ENCODE peak calls at places on chromosomes 12 and 14, in six cellular contexts. One of them, this sample, is unnamed.

GRCh38 chr12:442235-442884 is 17.4 kb upstream of the B4GALNT3 start:
- DNase-seq in fibroblast of mammary gland: peak
- DNase-seq in cardiac muscle cell: peak
- DNase-seq in AG04449: no peak
- DNase-seq in endodermal cell: peak
- DNase-seq in tibial nerve: peak
- DNase-seq in this sample: no peak

GRCh38 chr14:95514131-95515079 is 2.0 kb downstream of the SYNE3 start:
- DNase-seq in fibroblast of mammary gland: no peak
- DNase-seq in cardiac muscle cell: no peak
- DNase-seq in AG04449: no peak
- DNase-seq in endodermal cell: peak
- DNase-seq in tibial nerve: no peak
- DNase-seq in this sample: no peak

GRCh38 chr12:105978686-105979085 is 160.1 kb downstream of the NUAK1 start:
- DNase-seq in fibroblast of mammary gland: no peak
- DNase-seq in cardiac muscle cell: peak
- DNase-seq in AG04449: no peak
- DNase-seq in endodermal cell: no peak
- DNase-seq in tibial nerve: no peak
- DNase-seq in this sample: no peak

GRCh38 chr12:56775638-56776037 is 12.5 kb downstream of the HSD17B6 start:
- DNase-seq in fibroblast of mammary gland: no peak
- DNase-seq in cardiac muscle cell: no peak
- DNase-seq in AG04449: no peak
- DNase-seq in endodermal cell: no peak
- DNase-seq in tibial nerve: no peak
- DNase-seq in this sample: no peak

GRCh38 chr12:39763071-39763893 is 143.7 kb upstream of the ABCD2 start:
- DNase-seq in fibroblast of mammary gland: no peak
- DNase-seq in cardiac muscle cell: no peak
- DNase-seq in AG04449: no peak
- DNase-seq in endodermal cell: no peak
- DNase-seq in tibial nerve: no peak
- DNase-seq in this sample: no peak

GRCh38 chr12:30457621-30458289 is 237.9 kb downstream of the IPO8 start:
- DNase-seq in fibroblast of mammary gland: peak
- DNase-seq in cardiac muscle cell: peak
- DNase-seq in AG04449: peak
- DNase-seq in endodermal cell: no peak
- DNase-seq in tibial nerve: peak
- DNase-seq in this sample: peak

GRCh38 chr12:58917699-58918334 is 2.5 kb downstream of the LRIG3 start:
- DNase-seq in fibroblast of mammary gland: no peak
- DNase-seq in cardiac muscle cell: no peak
- DNase-seq in AG04449: no peak
- DNase-seq in endodermal cell: no peak
- DNase-seq in tibial nerve: no peak
- DNase-seq in this sample: no peak

GRCh38 chr12:119725523-119725922 is 57.6 kb downstream of the PRKAB1 start:
- DNase-seq in fibroblast of mammary gland: peak
- DNase-seq in cardiac muscle cell: no peak
- DNase-seq in AG04449: no peak
- DNase-seq in endodermal cell: no peak
- DNase-seq in tibial nerve: no peak
- DNase-seq in this sample: no peak

GRCh38 chr12:80636832-80637231 is 70.6 kb upstream of the MYF6 start:
- DNase-seq in fibroblast of mammary gland: peak
- DNase-seq in cardiac muscle cell: no peak
- DNase-seq in AG04449: no peak
- DNase-seq in endodermal cell: no peak
- DNase-seq in tibial nerve: no peak
- DNase-seq in this sample: no peak

GRCh38 chr12:113860950-113861349 is 105.2 kb downstream of the RBM19 start:
- DNase-seq in fibroblast of mammary gland: peak
- DNase-seq in cardiac muscle cell: peak
- DNase-seq in AG04449: peak
- DNase-seq in endodermal cell: peak
- DNase-seq in tibial nerve: no peak
- DNase-seq in this sample: peak

GRCh38 chr12:118052324-118053070 is 8.5 kb downstream of the WSB2 start:
- DNase-seq in fibroblast of mammary gland: peak
- DNase-seq in cardiac muscle cell: peak
- DNase-seq in AG04449: peak
- DNase-seq in endodermal cell: peak
- DNase-seq in tibial nerve: peak
- DNase-seq in this sample: peak
- H3K4me3 ChIP-seq in fibroblast of mammary gland: no peak
- H3K4me3 ChIP-seq in cardiac muscle cell: no peak
- H3K4me3 ChIP-seq in AG04449: no peak
- H3K4me3 ChIP-seq in endodermal cell: no peak
- H3K4me3 ChIP-seq in tibial nerve: no peak
- H3K4me3 ChIP-seq in this sample: no peak

DNA sequence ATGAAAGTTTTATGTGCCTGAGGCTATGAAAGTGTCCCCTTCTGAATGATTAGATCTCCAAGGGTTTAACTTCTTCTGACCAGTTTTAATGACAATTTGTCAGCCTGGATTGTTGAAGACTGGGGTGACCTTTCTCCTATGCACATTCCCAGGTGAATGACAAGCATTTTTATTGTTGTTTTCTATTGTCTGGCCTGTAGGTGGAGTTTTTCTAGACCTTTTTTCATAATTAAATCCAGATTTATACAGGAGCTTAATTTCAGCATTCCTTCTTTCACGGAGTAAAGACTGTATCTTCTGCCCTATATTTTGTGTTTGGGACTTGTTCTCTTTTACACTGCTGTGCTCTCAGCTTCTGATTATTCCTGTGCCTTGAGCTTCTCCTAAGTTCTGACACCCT is 125.0 kb upstream of the FAR2 start:
- DNase-seq in fibroblast of mammary gland: peak
- DNase-seq in cardiac muscle cell: no peak
- DNase-seq in AG04449: no peak
- DNase-seq in endodermal cell: no peak
- DNase-seq in tibial nerve: no peak
- DNase-seq in this sample: no peak
- TF ChIP-seq CTCF in fibroblast of mammary gland: peak
- TF ChIP-seq CTCF in cardiac muscle cell: peak
- TF ChIP-seq CTCF in AG04449: no peak
- TF ChIP-seq CTCF in endodermal cell: peak
- TF ChIP-seq CTCF in tibial nerve: no peak
- TF ChIP-seq CTCF in this sample: peak

DNA sequence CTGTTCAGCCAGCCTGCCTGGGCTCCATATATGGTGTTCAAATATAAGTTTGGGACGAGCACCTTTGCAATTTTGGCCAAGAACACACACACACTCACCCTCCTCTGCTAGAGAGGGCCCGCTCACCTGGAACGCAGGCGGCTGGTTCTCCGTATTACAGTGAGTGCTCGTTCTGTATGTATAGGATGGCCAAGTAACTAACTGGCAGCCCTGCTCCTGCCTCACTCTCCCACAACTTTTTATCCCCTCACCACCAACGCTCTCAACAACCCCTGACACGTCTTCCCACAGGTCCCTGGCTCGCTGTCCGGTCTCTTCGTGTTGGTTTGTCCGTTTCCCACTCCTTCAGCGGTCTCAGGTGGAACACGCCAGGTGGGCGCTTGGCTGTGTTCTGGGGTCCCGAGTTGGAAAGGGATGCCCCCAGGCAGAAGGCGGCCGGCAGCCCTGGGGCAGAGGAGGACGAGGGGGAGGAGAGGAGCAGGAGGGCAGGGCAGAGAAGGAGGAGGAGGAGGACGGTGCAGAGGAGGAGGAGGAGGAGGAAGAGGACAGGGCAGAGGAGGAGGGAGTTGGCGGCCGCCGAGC is 398 bp upstream of the MSRB3 start:
- DNase-seq in fibroblast of mammary gland: no peak
- DNase-seq in cardiac muscle cell: no peak
- DNase-seq in AG04449: no peak
- DNase-seq in endodermal cell: no peak
- DNase-seq in tibial nerve: no peak
- DNase-seq in this sample: no peak
- H3K4me3 ChIP-seq in fibroblast of mammary gland: peak
- H3K4me3 ChIP-seq in cardiac muscle cell: peak
- H3K4me3 ChIP-seq in AG04449: peak
- H3K4me3 ChIP-seq in endodermal cell: peak
- H3K4me3 ChIP-seq in tibial nerve: peak
- H3K4me3 ChIP-seq in this sample: peak

GRCh38 chr12:64611430-64612286 is 1.4 kb downstream of the RASSF3 start:
- DNase-seq in fibroblast of mammary gland: peak
- DNase-seq in cardiac muscle cell: peak
- DNase-seq in AG04449: no peak
- DNase-seq in endodermal cell: peak
- DNase-seq in tibial nerve: peak
- DNase-seq in this sample: no peak
- TF ChIP-seq CTCF in fibroblast of mammary gland: no peak
- TF ChIP-seq CTCF in cardiac muscle cell: no peak
- TF ChIP-seq CTCF in AG04449: no peak
- TF ChIP-seq CTCF in endodermal cell: no peak
- TF ChIP-seq CTCF in tibial nerve: no peak
- TF ChIP-seq CTCF in this sample: no peak

GRCh38 chr12:111412007-111412829 is 6.5 kb downstream of the SH2B3 start:
- DNase-seq in fibroblast of mammary gland: no peak
- DNase-seq in cardiac muscle cell: peak
- DNase-seq in AG04449: no peak
- DNase-seq in endodermal cell: peak
- DNase-seq in tibial nerve: no peak
- DNase-seq in this sample: no peak
- H3K4me3 ChIP-seq in fibroblast of mammary gland: no peak
- H3K4me3 ChIP-seq in cardiac muscle cell: no peak
- H3K4me3 ChIP-seq in AG04449: no peak
- H3K4me3 ChIP-seq in endodermal cell: peak
- H3K4me3 ChIP-seq in tibial nerve: no peak
- H3K4me3 ChIP-seq in this sample: no peak